ENCODE peak calls at places on chromosomes 2 and 18, in four cellular contexts. C is kidney epithelial cell, N is memory B cell, X is A172. B is an unnamed sample.

GRCh38 chr2:181203916-181204315 is 223.5 kb downstream of the UBE2E3 start:
- DNase-seq in C (no peak), X (peak; percentile 38), N (no peak), B (no peak)

GRCh38 chr2:224268441-224268840 is 133.5 kb downstream of the FAM124B start:
- DNase-seq in X (peak; percentile 74), N (no peak), C (peak; percentile 41), B (no peak)

GRCh38 chr2:186523781-186524180 is 37.7 kb downstream of the ZC3H15 start:
- DNase-seq in C (no peak), N (no peak), X (no peak), B (no peak)

GRCh38 chr2:71807969-71808451 is 339.7 kb downstream of the CYP26B1 start:
- DNase-seq in C (no peak), N (no peak), X (no peak), B (no peak)

GRCh38 chr2:27886322-27886721 is 3.9 kb downstream of the RBKS start:
- DNase-seq in N (no peak), C (no peak), X (no peak), B (no peak)

GRCh38 chr2:180823546-180824141 is 156.8 kb upstream of the UBE2E3 start:
- DNase-seq in X (peak; percentile 47), N (no peak), C (no peak), B (no peak)

GRCh38 chr18:54149078-54149697 is 75.3 kb downstream of the MBD2 start:
- DNase-seq in C (peak; percentile 78), N (no peak), X (peak; percentile 86), B (peak; percentile 58)

GRCh38 chr2:73292906-73293533 is 328 bp downstream of the EGR4 start:
- DNase-seq in N (no peak), X (no peak), C (no peak), B (peak; percentile 46)

GRCh38 chr2:109530712-109531111 is 83.1 kb downstream of the SEPTIN10 start:
- DNase-seq in C (no peak), N (no peak), X (no peak), B (no peak)

GRCh38 chr2:239597216-239597615 is 196.4 kb upstream of the HDAC4 start:
- DNase-seq in X (no peak), C (no peak), N (no peak), B (no peak)

GRCh38 chr2:216665240-216665639 is 30.1 kb downstream of the IGFBP5 start:
- DNase-seq in X (no peak), N (no peak), C (no peak), B (no peak)

GRCh38 chr2:151374426-151374825 is 17.0 kb downstream of the TNFAIP6 start:
- DNase-seq in X (peak; percentile 95), C (peak; percentile 69), N (no peak), B (peak; percentile 25)

GRCh38 chr2:113098061-113098460 is 29.3 kb upstream of the IL1RN start:
- DNase-seq in C (no peak), X (no peak), N (no peak), B (peak; percentile 39)

GRCh38 chr18:7545734-7546133 is 21.4 kb upstream of the PTPRM start:
- DNase-seq in N (no peak), X (no peak), C (no peak), B (no peak)

GRCh38 chr2:28751956-28752607 is 452 bp downstream of the PPP1CB start:
- DNase-seq in N (peak; percentile 72), C (no peak), X (no peak), B (peak; percentile 48)

GRCh38 chr18:13464432-13465125 is 246.0 kb downstream of the LDLRAD4 start:
- DNase-seq in N (peak; percentile 40), C (no peak), X (no peak), B (peak; percentile 76)

GRCh38 chr2:6310186-6310909 is 555.4 kb downstream of the CMPK2 start:
- DNase-seq in C (no peak), X (peak; percentile 44), N (no peak), B (no peak)

GRCh38 chr2:72156872-72157271 is 9.2 kb upstream of the CYP26B1 start:
- DNase-seq in N (no peak), X (no peak), C (no peak), B (no peak)